ENCODE peak calls at places on chromosomes 13 and 19, in ten cellular contexts. One of them, this sample, is unnamed.

GRCh38 chr13:99501952-99502310 is 659 bp downstream of the TM9SF2 start:
- DNase-seq in ELR: peak; percentile 50
- DNase-seq in activated naive CD8-positive, alpha-beta T cell treated with anti-CD3 and anti-CD28 coated beads, Interleukin-2, amount 50 U/mL, for 16 hours: no peak
- DNase-seq in CD8-positive, alpha-beta T cell: no peak
- DNase-seq in HCEC 1CT: peak; percentile 14
- DNase-seq in gastrocnemius medialis: no peak
- DNase-seq in NCI-H1092: no peak
- DNase-seq in SJSA1: peak; percentile 69
- DNase-seq in M059J: peak; percentile 28
- DNase-seq in cardiac fibroblast: peak; percentile 29
- DNase-seq in this sample: no peak

GRCh38 chr13:102878491-102878890 is 32.7 kb downstream of the ERCC5 start:
- DNase-seq in ELR: no peak
- DNase-seq in activated naive CD8-positive, alpha-beta T cell treated with anti-CD3 and anti-CD28 coated beads, Interleukin-2, amount 50 U/mL, for 16 hours: no peak
- DNase-seq in CD8-positive, alpha-beta T cell: no peak
- DNase-seq in HCEC 1CT: no peak
- DNase-seq in gastrocnemius medialis: no peak
- DNase-seq in NCI-H1092: no peak
- DNase-seq in SJSA1: peak; percentile 49
- DNase-seq in M059J: no peak
- DNase-seq in cardiac fibroblast: peak; percentile 85
- DNase-seq in this sample: no peak

GRCh38 chr13:109647046-109647445 is 139.3 kb downstream of the IRS2 start:
- DNase-seq in ELR: peak; percentile 46
- DNase-seq in activated naive CD8-positive, alpha-beta T cell treated with anti-CD3 and anti-CD28 coated beads, Interleukin-2, amount 50 U/mL, for 16 hours: no peak
- DNase-seq in CD8-positive, alpha-beta T cell: no peak
- DNase-seq in HCEC 1CT: no peak
- DNase-seq in gastrocnemius medialis: no peak
- DNase-seq in NCI-H1092: no peak
- DNase-seq in SJSA1: no peak
- DNase-seq in M059J: no peak
- DNase-seq in cardiac fibroblast: peak; percentile 81
- DNase-seq in this sample: no peak

GRCh38 chr13:112172017-112172416 is 105.1 kb downstream of the SOX1 start:
- DNase-seq in ELR: no peak
- DNase-seq in activated naive CD8-positive, alpha-beta T cell treated with anti-CD3 and anti-CD28 coated beads, Interleukin-2, amount 50 U/mL, for 16 hours: no peak
- DNase-seq in CD8-positive, alpha-beta T cell: no peak
- DNase-seq in HCEC 1CT: no peak
- DNase-seq in gastrocnemius medialis: no peak
- DNase-seq in NCI-H1092: no peak
- DNase-seq in SJSA1: no peak
- DNase-seq in M059J: no peak
- DNase-seq in cardiac fibroblast: no peak
- DNase-seq in this sample: no peak

GRCh38 chr13:101455863-101456262 is 3.4 kb downstream of the ITGBL1 start:
- DNase-seq in ELR: peak; percentile 97
- DNase-seq in activated naive CD8-positive, alpha-beta T cell treated with anti-CD3 and anti-CD28 coated beads, Interleukin-2, amount 50 U/mL, for 16 hours: no peak
- DNase-seq in CD8-positive, alpha-beta T cell: no peak
- DNase-seq in HCEC 1CT: peak; percentile 95
- DNase-seq in gastrocnemius medialis: no peak
- DNase-seq in NCI-H1092: no peak
- DNase-seq in SJSA1: peak; percentile 90
- DNase-seq in M059J: peak; percentile 92
- DNase-seq in cardiac fibroblast: peak; percentile 84
- DNase-seq in this sample: no peak

GRCh38 chr13:113532156-113532806 is 41.8 kb upstream of the DCUN1D2 start:
- DNase-seq in ELR: peak; percentile 72
- DNase-seq in activated naive CD8-positive, alpha-beta T cell treated with anti-CD3 and anti-CD28 coated beads, Interleukin-2, amount 50 U/mL, for 16 hours: no peak
- DNase-seq in CD8-positive, alpha-beta T cell: no peak
- DNase-seq in HCEC 1CT: no peak
- DNase-seq in gastrocnemius medialis: no peak
- DNase-seq in NCI-H1092: no peak
- DNase-seq in SJSA1: peak; percentile 94
- DNase-seq in M059J: no peak
- DNase-seq in cardiac fibroblast: no peak
- DNase-seq in this sample: no peak

GRCh38 chr13:46473806-46474205 is 79.2 kb upstream of the LRCH1 start:
- DNase-seq in ELR: no peak
- DNase-seq in activated naive CD8-positive, alpha-beta T cell treated with anti-CD3 and anti-CD28 coated beads, Interleukin-2, amount 50 U/mL, for 16 hours: no peak
- DNase-seq in CD8-positive, alpha-beta T cell: no peak
- DNase-seq in HCEC 1CT: no peak
- DNase-seq in gastrocnemius medialis: no peak
- DNase-seq in NCI-H1092: no peak
- DNase-seq in SJSA1: no peak
- DNase-seq in M059J: no peak
- DNase-seq in cardiac fibroblast: no peak
- DNase-seq in this sample: no peak

GRCh38 chr13:96388598-96388997 is 298.7 kb downstream of the HS6ST3 start:
- DNase-seq in ELR: no peak
- DNase-seq in activated naive CD8-positive, alpha-beta T cell treated with anti-CD3 and anti-CD28 coated beads, Interleukin-2, amount 50 U/mL, for 16 hours: no peak
- DNase-seq in CD8-positive, alpha-beta T cell: no peak
- DNase-seq in HCEC 1CT: no peak
- DNase-seq in gastrocnemius medialis: no peak
- DNase-seq in NCI-H1092: no peak
- DNase-seq in SJSA1: no peak
- DNase-seq in M059J: no peak
- DNase-seq in cardiac fibroblast: no peak
- DNase-seq in this sample: no peak

GRCh38 chr13:25018729-25019115 is 77.2 kb upstream of the PABPC3 start:
- DNase-seq in ELR: no peak
- DNase-seq in activated naive CD8-positive, alpha-beta T cell treated with anti-CD3 and anti-CD28 coated beads, Interleukin-2, amount 50 U/mL, for 16 hours: no peak
- DNase-seq in CD8-positive, alpha-beta T cell: no peak
- DNase-seq in HCEC 1CT: no peak
- DNase-seq in gastrocnemius medialis: no peak
- DNase-seq in NCI-H1092: no peak
- DNase-seq in SJSA1: no peak
- DNase-seq in M059J: no peak
- DNase-seq in cardiac fibroblast: no peak
- DNase-seq in this sample: no peak

GRCh38 chr13:76822691-76823267 is 63.4 kb downstream of the KCTD12 start:
- DNase-seq in ELR: peak; percentile 63
- DNase-seq in activated naive CD8-positive, alpha-beta T cell treated with anti-CD3 and anti-CD28 coated beads, Interleukin-2, amount 50 U/mL, for 16 hours: no peak
- DNase-seq in CD8-positive, alpha-beta T cell: no peak
- DNase-seq in HCEC 1CT: peak; percentile 62
- DNase-seq in gastrocnemius medialis: no peak
- DNase-seq in NCI-H1092: no peak
- DNase-seq in SJSA1: no peak
- DNase-seq in M059J: peak; percentile 60
- DNase-seq in cardiac fibroblast: peak; percentile 78
- DNase-seq in this sample: no peak

GRCh38 chr19:34317311-34317927 is 47.6 kb upstream of the GPI start:
- DNase-seq in ELR: peak; percentile 37
- DNase-seq in activated naive CD8-positive, alpha-beta T cell treated with anti-CD3 and anti-CD28 coated beads, Interleukin-2, amount 50 U/mL, for 16 hours: no peak
- DNase-seq in CD8-positive, alpha-beta T cell: no peak
- DNase-seq in HCEC 1CT: no peak
- DNase-seq in gastrocnemius medialis: peak; percentile 31
- DNase-seq in NCI-H1092: no peak
- DNase-seq in SJSA1: no peak
- DNase-seq in M059J: peak; percentile 55
- DNase-seq in cardiac fibroblast: no peak
- DNase-seq in this sample: no peak

GRCh38 chr19:4722671-4723464 is 774 bp downstream of the DPP9 start:
- DNase-seq in ELR: peak; percentile 46
- DNase-seq in activated naive CD8-positive, alpha-beta T cell treated with anti-CD3 and anti-CD28 coated beads, Interleukin-2, amount 50 U/mL, for 16 hours: no peak
- DNase-seq in CD8-positive, alpha-beta T cell: no peak
- DNase-seq in HCEC 1CT: peak; percentile 18
- DNase-seq in gastrocnemius medialis: no peak
- DNase-seq in NCI-H1092: no peak
- DNase-seq in SJSA1: peak; percentile 20
- DNase-seq in M059J: peak; percentile 28
- DNase-seq in cardiac fibroblast: peak; percentile 89
- DNase-seq in this sample: no peak

GRCh38 chr13:106683179-106683578 is 115.2 kb upstream of the ARGLU1 start:
- DNase-seq in ELR: no peak
- DNase-seq in activated naive CD8-positive, alpha-beta T cell treated with anti-CD3 and anti-CD28 coated beads, Interleukin-2, amount 50 U/mL, for 16 hours: no peak
- DNase-seq in CD8-positive, alpha-beta T cell: no peak
- DNase-seq in HCEC 1CT: no peak
- DNase-seq in gastrocnemius medialis: no peak
- DNase-seq in NCI-H1092: no peak
- DNase-seq in SJSA1: no peak
- DNase-seq in M059J: no peak
- DNase-seq in cardiac fibroblast: no peak
- DNase-seq in this sample: no peak

GRCh38 chr13:93307651-93308050 is 81.0 kb downstream of the GPC6 start:
- DNase-seq in ELR: peak; percentile 63
- DNase-seq in activated naive CD8-positive, alpha-beta T cell treated with anti-CD3 and anti-CD28 coated beads, Interleukin-2, amount 50 U/mL, for 16 hours: no peak
- DNase-seq in CD8-positive, alpha-beta T cell: no peak
- DNase-seq in HCEC 1CT: peak; percentile 53
- DNase-seq in gastrocnemius medialis: no peak
- DNase-seq in NCI-H1092: no peak
- DNase-seq in SJSA1: no peak
- DNase-seq in M059J: no peak
- DNase-seq in cardiac fibroblast: no peak
- DNase-seq in this sample: no peak

GRCh38 chr19:6424190-6424938 is at the start of gene KHSRP:
- DNase-seq in ELR: peak; percentile 35
- DNase-seq in activated naive CD8-positive, alpha-beta T cell treated with anti-CD3 and anti-CD28 coated beads, Interleukin-2, amount 50 U/mL, for 16 hours: no peak
- DNase-seq in CD8-positive, alpha-beta T cell: no peak
- DNase-seq in HCEC 1CT: no peak
- DNase-seq in gastrocnemius medialis: no peak
- DNase-seq in NCI-H1092: no peak
- DNase-seq in SJSA1: no peak
- DNase-seq in M059J: no peak
- DNase-seq in cardiac fibroblast: no peak
- DNase-seq in this sample: no peak

GRCh38 chr13:42412812-42413795 is 141.2 kb downstream of the AKAP11 start:
- DNase-seq in ELR: no peak
- DNase-seq in activated naive CD8-positive, alpha-beta T cell treated with anti-CD3 and anti-CD28 coated beads, Interleukin-2, amount 50 U/mL, for 16 hours: no peak
- DNase-seq in CD8-positive, alpha-beta T cell: no peak
- DNase-seq in HCEC 1CT: no peak
- DNase-seq in gastrocnemius medialis: no peak
- DNase-seq in NCI-H1092: no peak
- DNase-seq in SJSA1: no peak
- DNase-seq in M059J: no peak
- DNase-seq in cardiac fibroblast: peak; percentile 55
- DNase-seq in this sample: no peak